ENCODE peak calls at places on chromosomes 4 and X, in four cellular contexts. O, N, Y and G are unnamed samples.
A peak's percentile ranks its signal among the peaks of the same experiment; 100 is the strongest.

GRCh38 chr4:77023920-77024319 is 51.9 kb downstream of the CCNI start:
- DNase-seq in O (no peak), N (no peak), Y (no peak), G (no peak)

GRCh38 chr4:20127626-20128025 is 124.1 kb upstream of the SLIT2 start:
- DNase-seq in O (no peak), N (no peak), Y (no peak), G (no peak)

GRCh38 chr4:122668241-122668640 is 47.4 kb upstream of the IL21 start:
- DNase-seq in O (no peak), N (peak; percentile 80), Y (no peak), G (no peak)

GRCh38 chr4:105399535-105400161 is 74.2 kb downstream of the PPA2 start:
- DNase-seq in O (no peak), N (peak; percentile 38), Y (no peak), G (no peak)

GRCh38 chrX:10676239-10676971 is 56.0 kb upstream of the MID1 start:
- DNase-seq in O (no peak), N (no peak), Y (no peak), G (no peak)

GRCh38 chr4:73606465-73606974 is 13.7 kb downstream of the RASSF6 start:
- DNase-seq in O (no peak), N (no peak), Y (no peak), G (no peak)

GRCh38 chr4:41795796-41796195 is 47.3 kb upstream of the PHOX2B start:
- DNase-seq in O (no peak), N (no peak), Y (no peak), G (no peak)

GRCh38 chrX:150478496-150479492 is 89.6 kb upstream of the MTM1 start:
- DNase-seq in O (no peak), N (no peak), Y (no peak), G (no peak)

GRCh38 chr4:168731006-168731636 is 234.3 kb downstream of the PALLD start:
- DNase-seq in O (no peak), N (no peak), Y (no peak), G (peak; percentile 50)

GRCh38 chrX:154738013-154738738 is 12.7 kb downstream of the GAB3 start:
- DNase-seq in O (no peak), N (no peak), Y (no peak), G (no peak)

GRCh38 chr4:7759221-7759620 is 180.4 kb downstream of the AFAP1 start:
- DNase-seq in O (no peak), N (no peak), Y (no peak), G (no peak)

GRCh38 chr4:44221407-44221806 is 227.2 kb downstream of the KCTD8 start:
- DNase-seq in O (no peak), N (no peak), Y (no peak), G (no peak)

GRCh38 chr4:153019906-153020305 is 83.8 kb downstream of the FHDC1 start:
- DNase-seq in O (no peak), N (no peak), Y (no peak), G (no peak)

GRCh38 chr4:184100297-184100885 is 117.3 kb downstream of the ENPP6 start:
- DNase-seq in O (peak; percentile 77), N (no peak), Y (peak; percentile 63), G (no peak)

GRCh38 chr4:6688879-6689505 is 4.7 kb upstream of the S100P start:
- DNase-seq in O (peak; percentile 61), N (peak; percentile 69), Y (no peak), G (no peak)

GRCh38 chrX:103330601-103331397 is 760 bp downstream of the TCEAL7 start:
- DNase-seq in O (no peak), N (no peak), Y (no peak), G (no peak)

GRCh38 chr4:36187723-36188333 is 56.5 kb downstream of the ARAP2 start:
- DNase-seq in O (no peak), N (no peak), Y (no peak), G (no peak)

GRCh38 chrX:46185923-46186810 is 359.1 kb downstream of the ZNF674 start:
- DNase-seq in O (no peak), N (no peak), Y (no peak), G (no peak)

GRCh38 chr4:68904786-68905185 is 46.8 kb downstream of the UGT2A3 start:
- DNase-seq in O (peak; percentile 43), N (no peak), Y (no peak), G (no peak)
- TF ChIP-seq CTCF in O (no peak), N (no peak), Y (no peak), G (peak; percentile 76)

GRCh38 chr4:2963185-2964076 is at the start of the genes GRK4 and NOP14:
- DNase-seq in O (peak; percentile 97), N (peak; percentile 90), Y (peak; percentile 97), G (peak; percentile 63)
- TF ChIP-seq CTCF in O (peak; percentile 34), N (peak; percentile 4), Y (peak; percentile 71), G (peak; percentile 14)

DNA sequence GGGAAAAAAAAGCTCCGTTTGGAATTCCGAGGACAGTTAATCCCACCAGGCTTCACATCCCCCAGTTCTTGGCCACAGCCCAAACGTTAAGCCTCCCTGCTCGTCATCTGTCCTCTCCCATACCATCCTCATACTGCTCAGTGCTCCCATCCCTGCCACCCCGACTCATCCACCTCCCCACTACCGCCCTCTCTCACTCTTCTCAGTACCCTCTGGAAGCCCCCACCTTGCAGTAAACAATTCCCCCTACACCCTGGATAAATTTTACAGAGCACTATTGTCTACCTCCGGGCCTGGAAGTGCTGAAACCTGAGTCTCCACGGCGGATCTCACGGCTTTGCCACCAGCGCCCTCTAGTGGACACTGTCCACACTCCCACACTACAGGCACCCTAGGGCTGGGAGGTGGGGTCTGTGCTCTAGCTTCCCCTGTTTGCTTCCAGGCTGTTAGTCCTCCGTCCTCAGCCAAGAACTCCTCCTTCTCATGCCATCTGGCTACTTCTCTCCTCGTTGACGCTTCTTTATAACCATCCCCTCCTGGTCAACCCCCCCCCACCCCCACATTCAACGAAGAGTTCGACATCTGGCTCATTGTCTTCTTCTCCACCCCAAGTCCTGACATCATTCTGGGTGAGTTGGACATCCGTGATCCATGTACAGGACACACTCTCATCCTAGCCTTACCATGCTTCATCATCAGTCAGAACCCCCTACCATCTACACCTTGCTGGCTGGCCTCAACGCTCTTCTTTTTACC is 54.5 kb downstream of the RTL9 start:
- DNase-seq in O (peak; percentile 62), N (no peak), Y (peak; percentile 53), G (no peak)
- TF ChIP-seq CTCF in O (peak; percentile 43), N (peak; percentile 79), Y (peak; percentile 82), G (peak; percentile 75)

DNA sequence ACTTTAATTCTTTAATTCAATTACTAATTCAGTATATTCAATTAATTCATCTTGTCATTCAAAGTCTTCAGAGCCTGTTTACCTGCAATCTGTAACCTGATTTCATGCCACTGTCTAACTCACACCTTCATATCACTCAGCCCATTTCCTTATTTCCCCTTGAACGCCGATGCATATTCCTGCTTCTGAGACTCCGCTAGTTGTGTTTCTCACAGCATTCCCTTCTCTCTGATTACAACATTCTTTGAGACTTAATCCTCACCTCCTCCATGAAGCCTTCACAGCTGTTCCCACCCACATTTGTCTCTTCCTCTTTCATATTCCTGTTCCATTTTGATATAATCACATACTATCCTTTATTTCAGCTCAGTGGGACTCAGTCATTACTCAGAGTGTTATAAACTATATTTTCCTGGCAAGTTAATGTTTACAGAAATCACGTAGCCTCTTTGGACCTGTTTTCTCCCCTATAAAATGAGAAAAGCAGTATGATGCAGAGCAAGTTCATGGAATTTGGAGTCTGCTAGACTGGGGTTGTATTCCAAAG is 69.0 kb downstream of the MAP9 start:
- DNase-seq in O (no peak), N (no peak), Y (no peak), G (no peak)
- TF ChIP-seq CTCF in O (no peak), N (no peak), Y (no peak), G (no peak)

GRCh38 chrX:53223068-53223693 is 1.8 kb downstream of the KDM5C start:
- DNase-seq in O (no peak), N (no peak), Y (no peak), G (no peak)
- TF ChIP-seq CTCF in O (no peak), N (no peak), Y (no peak), G (peak; percentile 14)

GRCh38 chr4:165720411-165721082 is 152.5 kb upstream of the TLL1 start:
- DNase-seq in O (no peak), N (no peak), Y (no peak), G (no peak)
- TF ChIP-seq CTCF in O (no peak), N (no peak), Y (no peak), G (no peak)